ENCODE peak calls at places on chromosome 3, in six cellular contexts. U is iris pigment epithelial cell; X is stimulated activated CD4-positive, alpha-beta T cell treated with anti-CD3 and anti-CD28 coated beads, Interleukin-4, amount 100 ng/mL, for 48 hours; E is sigmoid colon; B is tibial nerve; A is GM03348. R is an unnamed sample.

GRCh38 chr3:72652395-72652794 is 195.8 kb downstream of the SHQ1 start:
- DNase-seq in A (no peak), U (no peak), B (no peak), X (no peak), E (no peak), R (no peak)

GRCh38 chr3:152202976-152203626 is 65.6 kb upstream of the MBNL1 start:
- DNase-seq in U (no peak), A (no peak), E (no peak), X (no peak), B (no peak), R (no peak)

GRCh38 chr3:78830466-78830865 is 937.3 kb downstream of the ROBO1 start:
- DNase-seq in A (no peak), E (no peak), X (no peak), B (no peak), U (no peak), R (no peak)

GRCh38 chr3:120800625-120801024 is 58.1 kb downstream of the GTF2E1 start:
- DNase-seq in A (no peak), U (no peak), B (no peak), E (no peak), X (no peak), R (no peak)

GRCh38 chr3:140501054-140501769 is 176.7 kb upstream of the TRIM42 start:
- DNase-seq in X (no peak), U (no peak), A (no peak), B (no peak), E (no peak), R (no peak)

GRCh38 chr3:188240189-188240981 is 86.4 kb downstream of the LPP start:
- DNase-seq in X (no peak), A (no peak), E (no peak), B (no peak), U (no peak), R (no peak)

GRCh38 chr3:41411065-41411464 is 211.8 kb downstream of the CTNNB1 start:
- DNase-seq in U (no peak), E (no peak), A (no peak), B (no peak), X (no peak), R (no peak)

GRCh38 chr3:108518895-108519294 is 8.5 kb upstream of the MYH15 start:
- DNase-seq in X (no peak), E (no peak), U (peak), A (no peak), B (no peak), R (no peak)

GRCh38 chr3:58492385-58492970 is 582 bp downstream of the KCTD6 start:
- DNase-seq in U (no peak), B (no peak), E (no peak), A (peak), X (peak), R (peak)

GRCh38 chr3:44845528-44846520 is 15.9 kb upstream of the TMEM42 start:
- DNase-seq in E (no peak), B (no peak), U (peak), A (no peak), X (no peak), R (no peak)

GRCh38 chr3:67876261-67876660 is 221.8 kb upstream of the SUCLG2 start:
- DNase-seq in U (peak), A (no peak), B (no peak), E (no peak), X (no peak), R (no peak)

GRCh38 chr3:46893146-46893748 is 15.7 kb downstream of the PTH1R start:
- DNase-seq in B (no peak), E (no peak), U (no peak), X (no peak), A (no peak), R (peak)

GRCh38 chr3:119497824-119498187 is 541 bp upstream of the TIMMDC1 start:
- DNase-seq in A (peak), B (no peak), E (no peak), U (peak), X (no peak), R (peak)

GRCh38 chr3:168117059-168117458 is 21.3 kb upstream of the GOLIM4 start:
- DNase-seq in E (no peak), B (no peak), U (peak), A (no peak), X (no peak), R (no peak)

GRCh38 chr3:36172699-36173098 is 207.6 kb upstream of the STAC start:
- DNase-seq in E (no peak), A (no peak), U (no peak), B (no peak), X (no peak), R (no peak)

GRCh38 chr3:50584391-50584790 is 15.1 kb downstream of the HEMK1 start:
- DNase-seq in A (no peak), U (peak), E (no peak), X (no peak), B (no peak), R (no peak)

GRCh38 chr3:8743911-8744310 is 10.3 kb downstream of the CAV3 start:
- DNase-seq in E (no peak), A (no peak), U (no peak), B (no peak), X (no peak), R (no peak)

GRCh38 chr3:18426597-18426996 is 1.5 kb upstream of the SATB1 start:
- DNase-seq in E (no peak), X (no peak), U (no peak), B (no peak), A (no peak), R (no peak)

GRCh38 chr3:169077394-169077906 is 586.1 kb downstream of the MECOM start:
- DNase-seq in U (no peak), X (no peak), E (no peak), A (no peak), B (no peak), R (no peak)

GRCh38 chr3:157128771-157129671 is 30.9 kb downstream of the CCNL1 start:
- DNase-seq in B (no peak), A (peak), X (peak), E (no peak), U (peak), R (peak)

GRCh38 chr3:82927309-82928253 is 1166.1 kb upstream of the GBE1 start:
- DNase-seq in A (no peak), E (no peak), X (no peak), B (no peak), U (no peak), R (no peak)

GRCh38 chr3:135758961-135759360 is 206.6 kb upstream of the PPP2R3A start:
- DNase-seq in E (no peak), X (no peak), B (no peak), A (no peak), U (no peak), R (no peak)

GRCh38 chr3:157089455-157090221 is 70.3 kb downstream of the CCNL1 start:
- DNase-seq in B (peak), U (peak), A (no peak), X (peak), E (peak), R (peak)

GRCh38 chr3:160092760-160093159 is 104.1 kb downstream of the IL12A start:
- DNase-seq in U (no peak), E (no peak), A (no peak), X (no peak), B (no peak), R (no peak)

GRCh38 chr3:50401973-50402372 is 42.7 kb upstream of the TMEM115 start:
- DNase-seq in U (no peak), A (no peak), E (no peak), X (no peak), B (no peak), R (peak)

GRCh38 chr3:163721596-163721995 is 1356.7 kb downstream of the SI start:
- DNase-seq in E (no peak), B (no peak), X (no peak), U (no peak), A (no peak), R (no peak)

GRCh38 chr3:186589115-186589514 is 18.6 kb downstream of the DNAJB11 start:
- DNase-seq in E (no peak), A (no peak), B (no peak), U (peak), X (no peak), R (no peak)

R was measured in mucosa of descending colon.